ENCODE peak calls at places on chromosomes 7 and 10, in five cellular contexts. One of them, this sample, is unnamed.

GRCh38 chr7:103857435-103857834 is 132.0 kb downstream of the RELN start:
- DNase-seq in LoVo: no peak
- DNase-seq in PC-3: no peak
- DNase-seq in cardiac fibroblast: no peak
- DNase-seq in GM13976: no peak
- DNase-seq in this sample: no peak

GRCh38 chr10:5971886-5972285 is 5.5 kb downstream of the IL15RA start:
- DNase-seq in GM13976: no peak
- DNase-seq in PC-3: no peak
- DNase-seq in cardiac fibroblast: no peak
- DNase-seq in LoVo: no peak
- DNase-seq in this sample: no peak

GRCh38 chr7:24869572-24869971 is 110.4 kb downstream of the OSBPL3 start:
- DNase-seq in GM13976: no peak
- DNase-seq in LoVo: no peak
- DNase-seq in cardiac fibroblast: no peak
- DNase-seq in PC-3: no peak
- DNase-seq in this sample: no peak

GRCh38 chr10:14325325-14325955 is 5.3 kb downstream of the FRMD4A start:
- DNase-seq in GM13976: peak
- DNase-seq in cardiac fibroblast: peak
- DNase-seq in PC-3: peak
- DNase-seq in LoVo: no peak
- DNase-seq in this sample: peak

GRCh38 chr7:26198133-26198780 is 2.3 kb downstream of the HNRNPA2B1 start:
- DNase-seq in GM13976: no peak
- DNase-seq in LoVo: peak
- DNase-seq in PC-3: peak
- DNase-seq in cardiac fibroblast: peak
- DNase-seq in this sample: no peak

GRCh38 chr7:78412216-78412858 is 613.8 kb downstream of the PHTF2 start:
- DNase-seq in PC-3: no peak
- DNase-seq in LoVo: no peak
- DNase-seq in cardiac fibroblast: peak
- DNase-seq in GM13976: no peak
- DNase-seq in this sample: no peak

GRCh38 chr10:112721080-112721698 is 228.9 kb upstream of the TCF7L2 start:
- DNase-seq in cardiac fibroblast: peak
- DNase-seq in PC-3: peak
- DNase-seq in LoVo: peak
- DNase-seq in GM13976: peak
- DNase-seq in this sample: peak

GRCh38 chr7:140525741-140526140 is 46.4 kb upstream of the MKRN1 start:
- DNase-seq in LoVo: peak
- DNase-seq in cardiac fibroblast: peak
- DNase-seq in GM13976: no peak
- DNase-seq in PC-3: peak
- DNase-seq in this sample: no peak

GRCh38 chr10:12221323-12222298 is 25.6 kb downstream of the CDC123 start:
- DNase-seq in LoVo: peak
- DNase-seq in GM13976: no peak
- DNase-seq in cardiac fibroblast: peak
- DNase-seq in PC-3: peak
- DNase-seq in this sample: no peak

GRCh38 chr10:27088263-27089044 is 11.8 kb downstream of the ANKRD26 start:
- DNase-seq in cardiac fibroblast: no peak
- DNase-seq in PC-3: no peak
- DNase-seq in GM13976: no peak
- DNase-seq in LoVo: no peak
- DNase-seq in this sample: no peak

GRCh38 chr10:62744136-62744535 is 60.4 kb upstream of the ADO start:
- DNase-seq in GM13976: no peak
- DNase-seq in PC-3: peak
- DNase-seq in LoVo: no peak
- DNase-seq in cardiac fibroblast: peak
- DNase-seq in this sample: no peak

GRCh38 chr7:105178177-105178576 is 164.2 kb downstream of the KMT2E start:
- DNase-seq in LoVo: no peak
- DNase-seq in PC-3: no peak
- DNase-seq in GM13976: no peak
- DNase-seq in cardiac fibroblast: no peak
- DNase-seq in this sample: no peak

GRCh38 chr7:79055722-79056415 is 397.6 kb downstream of the MAGI2 start:
- DNase-seq in LoVo: no peak
- DNase-seq in cardiac fibroblast: peak
- DNase-seq in GM13976: no peak
- DNase-seq in PC-3: peak
- DNase-seq in this sample: peak

GRCh38 chr7:92634924-92635519 is 44.8 kb upstream of the FAM133B start:
- DNase-seq in GM13976: no peak
- DNase-seq in cardiac fibroblast: peak
- DNase-seq in LoVo: peak
- DNase-seq in PC-3: peak
- DNase-seq in this sample: no peak

GRCh38 chr10:111113961-111114830 is 37.4 kb downstream of the ADRA2A start:
- DNase-seq in cardiac fibroblast: no peak
- DNase-seq in PC-3: no peak
- DNase-seq in LoVo: no peak
- DNase-seq in GM13976: no peak
- DNase-seq in this sample: no peak

GRCh38 chr7:21514071-21514470 is 28.8 kb upstream of the DNAH11 start:
- DNase-seq in cardiac fibroblast: no peak
- DNase-seq in PC-3: no peak
- DNase-seq in GM13976: no peak
- DNase-seq in LoVo: no peak
- DNase-seq in this sample: no peak

This sample was measured in pancreas.